ENCODE peak calls at places on chromosome 20, in five cellular contexts. One of them, this sample, is unnamed.

GRCh38 chr20:57399587-57400261 is 8.5 kb downstream of the RBM38 start:
- DNase-seq in H9: no peak
- DNase-seq in mesenchymal stem cell: no peak
- DNase-seq in H1: no peak
- DNase-seq in neuronal stem cell: no peak
- DNase-seq in this sample: no peak

GRCh38 chr20:51700809-51701285 is 67.3 kb downstream of the ATP9A start:
- DNase-seq in H9: peak; percentile 50
- DNase-seq in mesenchymal stem cell: peak; percentile 65
- DNase-seq in H1: no peak
- DNase-seq in neuronal stem cell: no peak
- DNase-seq in this sample: peak; percentile 30

GRCh38 chr20:53943522-53944291 is 126.7 kb downstream of the BCAS1 start:
- DNase-seq in H9: no peak
- DNase-seq in mesenchymal stem cell: peak; percentile 51
- DNase-seq in H1: no peak
- DNase-seq in neuronal stem cell: no peak
- DNase-seq in this sample: no peak

GRCh38 chr20:4088766-4089165 is 73.4 kb upstream of the RNF24 start:
- DNase-seq in H9: no peak
- DNase-seq in mesenchymal stem cell: no peak
- DNase-seq in H1: no peak
- DNase-seq in neuronal stem cell: no peak
- DNase-seq in this sample: no peak

GRCh38 chr20:61321481-61321880 is 69.4 kb downstream of the CDH4 start:
- DNase-seq in H9: no peak
- DNase-seq in mesenchymal stem cell: no peak
- DNase-seq in H1: no peak
- DNase-seq in neuronal stem cell: no peak
- DNase-seq in this sample: no peak

GRCh38 chr20:37348643-37349516 is 2.9 kb downstream of the SRC start:
- DNase-seq in H9: no peak
- DNase-seq in mesenchymal stem cell: no peak
- DNase-seq in H1: no peak
- DNase-seq in neuronal stem cell: no peak
- DNase-seq in this sample: no peak

GRCh38 chr20:19886666-19887288 is 128.7 kb downstream of the RIN2 start:
- DNase-seq in H9: no peak
- DNase-seq in mesenchymal stem cell: peak; percentile 65
- DNase-seq in H1: no peak
- DNase-seq in neuronal stem cell: no peak
- DNase-seq in this sample: no peak

GRCh38 chr20:51696304-51697118 is 71.7 kb downstream of the ATP9A start:
- DNase-seq in H9: no peak
- DNase-seq in mesenchymal stem cell: peak; percentile 50
- DNase-seq in H1: no peak
- DNase-seq in neuronal stem cell: no peak
- DNase-seq in this sample: no peak

GRCh38 chr20:7392551-7392950 is 547.7 kb downstream of the HAO1 start:
- DNase-seq in H9: no peak
- DNase-seq in mesenchymal stem cell: no peak
- DNase-seq in H1: no peak
- DNase-seq in neuronal stem cell: peak; percentile 6
- DNase-seq in this sample: no peak

DNA sequence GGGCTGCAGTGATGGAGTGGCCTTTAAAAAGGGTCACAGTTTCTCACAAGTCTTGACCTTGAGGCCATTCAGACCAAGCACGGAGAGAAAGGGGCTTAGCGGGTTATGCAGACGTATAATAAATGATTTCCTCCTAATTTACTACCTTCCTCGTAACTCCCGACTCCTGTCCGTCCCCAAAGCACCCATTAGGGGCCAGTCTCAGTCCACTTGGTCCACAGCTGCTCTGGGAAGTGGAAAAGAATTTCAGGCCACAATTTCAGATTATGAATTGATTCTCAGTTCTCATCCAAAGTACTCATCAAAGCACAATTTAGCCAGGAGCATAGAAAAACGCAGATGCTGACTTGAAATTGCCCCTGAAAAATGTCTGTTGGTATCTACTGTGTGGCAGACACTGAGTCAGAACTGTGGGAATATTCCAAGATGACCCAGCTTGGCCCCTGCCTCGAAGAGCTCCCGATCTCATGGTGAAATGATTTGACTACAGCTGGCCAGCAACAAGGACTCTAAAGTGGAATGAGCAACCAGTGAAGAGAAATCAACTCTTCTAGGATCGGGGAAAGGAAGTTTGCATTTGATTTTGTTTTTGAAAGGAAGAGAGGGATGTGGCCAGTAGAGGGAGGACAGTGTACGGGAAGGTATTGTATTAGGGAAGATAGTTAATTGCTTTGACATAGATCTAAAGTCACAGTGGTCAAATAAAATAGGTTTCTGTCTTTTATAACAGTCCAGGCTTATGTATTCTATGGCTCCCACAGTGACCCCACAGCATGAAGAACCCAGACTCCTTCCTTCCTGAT is 15.2 kb upstream of the STK35 start:
- DNase-seq in H9: no peak
- DNase-seq in mesenchymal stem cell: no peak
- DNase-seq in H1: no peak
- DNase-seq in neuronal stem cell: no peak
- DNase-seq in this sample: no peak
- H2BK12ac ChIP-seq in H9: no peak overlapping the region
- H2BK12ac ChIP-seq in mesenchymal stem cell: no peak overlapping the region
- H2BK12ac ChIP-seq in H1: no peak overlapping the region
- H2BK12ac ChIP-seq in neuronal stem cell: no peak overlapping the region
- H2BK12ac ChIP-seq in this sample: no peak overlapping the region

DNA sequence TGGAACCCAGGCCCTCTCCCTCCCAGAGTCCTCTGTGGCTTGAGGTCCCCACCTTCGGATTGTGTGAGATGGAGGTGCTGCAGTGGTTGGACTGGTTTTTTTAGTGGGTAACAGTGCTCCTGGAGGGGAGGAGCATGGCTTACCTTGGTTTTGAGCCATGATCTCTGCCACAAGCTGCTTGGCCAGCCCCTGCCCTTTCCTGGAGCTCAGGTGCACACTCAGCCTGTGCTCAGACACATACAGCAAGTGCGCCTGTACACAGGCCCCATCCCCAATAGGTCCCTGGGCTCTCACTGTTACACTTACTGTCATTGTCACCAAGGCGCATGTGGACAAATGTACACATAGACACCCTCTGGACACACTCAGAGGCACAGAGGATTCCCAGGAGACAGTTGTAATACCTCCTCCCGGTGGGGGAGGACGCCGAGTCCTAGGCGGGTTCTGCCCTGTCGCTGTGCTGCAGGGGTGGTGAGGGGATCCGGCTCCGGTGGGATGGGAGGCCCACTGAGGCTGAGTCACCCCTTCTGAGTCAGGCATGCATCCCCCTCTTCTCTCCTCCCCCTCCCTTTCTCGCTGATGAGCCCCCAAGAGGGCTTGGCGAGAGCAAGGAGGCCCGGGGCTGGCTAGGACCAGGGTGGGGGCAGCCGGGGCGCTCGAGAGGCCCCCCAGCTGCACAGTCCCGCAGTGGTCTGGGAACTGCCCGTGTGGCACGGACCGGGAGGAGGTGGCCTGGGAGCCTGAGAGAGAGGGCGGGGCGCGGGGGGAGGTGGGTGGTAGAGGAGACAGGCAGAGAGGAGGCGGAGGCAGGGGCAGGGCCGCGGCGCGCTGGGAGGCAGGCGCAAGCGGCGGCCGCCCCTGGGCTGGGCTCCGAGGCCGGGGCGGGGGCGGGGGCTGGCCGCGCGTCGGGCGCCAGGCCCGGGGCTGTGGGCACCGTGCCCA is 515 bp upstream of the EPB41L1 start:
- DNase-seq in H9: peak; percentile 85
- DNase-seq in mesenchymal stem cell: peak; percentile 75
- DNase-seq in H1: no peak
- DNase-seq in neuronal stem cell: peak; percentile 62
- DNase-seq in this sample: peak; percentile 29
- H4K8ac ChIP-seq in H9: no peak overlapping the region
- H4K8ac ChIP-seq in mesenchymal stem cell: peak overlapping the region; percentile 47
- H4K8ac ChIP-seq in H1: peak overlapping the region; percentile 51
- H4K8ac ChIP-seq in neuronal stem cell: no peak overlapping the region
- H4K8ac ChIP-seq in this sample: no peak overlapping the region

DNA sequence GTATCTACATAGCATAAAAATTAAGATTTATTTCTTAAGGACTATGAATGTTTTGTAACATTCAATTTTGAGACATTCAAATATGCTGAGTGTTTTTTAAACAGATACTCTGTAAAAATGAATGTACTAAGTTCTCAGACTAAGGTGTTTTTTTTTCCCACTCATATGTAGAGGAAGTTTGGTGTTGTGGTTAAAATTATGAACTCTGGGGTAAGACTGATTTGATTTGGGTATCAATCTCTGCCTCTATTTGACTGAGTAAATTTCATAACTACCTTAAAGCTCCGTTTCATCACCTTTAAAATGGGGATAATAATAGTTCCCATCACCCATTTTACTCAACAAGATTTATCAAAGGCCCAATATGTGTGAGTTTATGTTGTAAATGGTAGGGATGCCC is 386.6 kb upstream of the FLRT3 start:
- DNase-seq in H9: no peak
- DNase-seq in mesenchymal stem cell: no peak
- DNase-seq in H1: no peak
- DNase-seq in neuronal stem cell: no peak
- DNase-seq in this sample: no peak
- H2BK12ac ChIP-seq in H9: no peak overlapping the region
- H2BK12ac ChIP-seq in mesenchymal stem cell: no peak overlapping the region
- H2BK12ac ChIP-seq in H1: no peak overlapping the region
- H2BK12ac ChIP-seq in neuronal stem cell: no peak overlapping the region
- H2BK12ac ChIP-seq in this sample: no peak overlapping the region

GRCh38 chr20:46350986-46351267 is 42.6 kb upstream of the CDH22 start:
- DNase-seq in H9: peak; percentile 47
- DNase-seq in mesenchymal stem cell: no peak
- DNase-seq in H1: no peak
- DNase-seq in neuronal stem cell: peak; percentile 68
- DNase-seq in this sample: no peak
- H4K8ac ChIP-seq in H9: no peak overlapping the region
- H4K8ac ChIP-seq in mesenchymal stem cell: peak overlapping the region; percentile 74
- H4K8ac ChIP-seq in H1: no peak overlapping the region
- H4K8ac ChIP-seq in neuronal stem cell: peak overlapping the region; percentile 85
- H4K8ac ChIP-seq in this sample: peak overlapping the region; percentile 15